ENCODE peak calls at places on chromosomes 7 and 10, in ten cellular contexts. One of them, this sample, is unnamed.

GRCh38 chr7:8831386-8831785 is 398.0 kb downstream of the NXPH1 start:
- DNase-seq in upper lobe of right lung: no peak
- DNase-seq in GM13977: no peak
- DNase-seq in H9: no peak
- DNase-seq in endothelial cell of umbilical vein: no peak
- DNase-seq in endodermal cell: no peak
- DNase-seq in BE2C: no peak
- DNase-seq in MCF 10A: peak; percentile 2
- DNase-seq in dorsolateral prefrontal cortex: no peak
- DNase-seq in heart left ventricle: no peak
- DNase-seq in this sample: no peak

GRCh38 chr7:102425639-102426267 is 7.6 kb upstream of the ORAI2 start:
- DNase-seq in upper lobe of right lung: peak; percentile 87
- DNase-seq in GM13977: peak; percentile 88
- DNase-seq in H9: peak; percentile 54
- DNase-seq in endothelial cell of umbilical vein: no peak
- DNase-seq in endodermal cell: peak; percentile 59
- DNase-seq in BE2C: no peak
- DNase-seq in MCF 10A: no peak
- DNase-seq in dorsolateral prefrontal cortex: no peak
- DNase-seq in heart left ventricle: peak; percentile 86
- DNase-seq in this sample: peak; percentile 87

GRCh38 chr10:94088926-94089381 is 95.2 kb downstream of the PLCE1 start:
- DNase-seq in upper lobe of right lung: no peak
- DNase-seq in GM13977: no peak
- DNase-seq in H9: no peak
- DNase-seq in endothelial cell of umbilical vein: no peak
- DNase-seq in endodermal cell: no peak
- DNase-seq in BE2C: no peak
- DNase-seq in MCF 10A: peak; percentile 47
- DNase-seq in dorsolateral prefrontal cortex: no peak
- DNase-seq in heart left ventricle: no peak
- DNase-seq in this sample: no peak

GRCh38 chr10:97280783-97281182 is 11.7 kb downstream of the ARHGAP19 start:
- DNase-seq in upper lobe of right lung: no peak
- DNase-seq in GM13977: no peak
- DNase-seq in H9: no peak
- DNase-seq in endothelial cell of umbilical vein: no peak
- DNase-seq in endodermal cell: no peak
- DNase-seq in BE2C: no peak
- DNase-seq in MCF 10A: no peak
- DNase-seq in dorsolateral prefrontal cortex: no peak
- DNase-seq in heart left ventricle: no peak
- DNase-seq in this sample: no peak

GRCh38 chr7:156080046-156080445 is 267.8 kb upstream of the SHH start:
- DNase-seq in upper lobe of right lung: peak; percentile 27
- DNase-seq in GM13977: no peak
- DNase-seq in H9: no peak
- DNase-seq in endothelial cell of umbilical vein: no peak
- DNase-seq in endodermal cell: no peak
- DNase-seq in BE2C: no peak
- DNase-seq in MCF 10A: no peak
- DNase-seq in dorsolateral prefrontal cortex: no peak
- DNase-seq in heart left ventricle: no peak
- DNase-seq in this sample: no peak

GRCh38 chr7:35736725-35737124 is 41.8 kb upstream of the HERPUD2 start:
- DNase-seq in upper lobe of right lung: no peak
- DNase-seq in GM13977: no peak
- DNase-seq in H9: no peak
- DNase-seq in endothelial cell of umbilical vein: no peak
- DNase-seq in endodermal cell: no peak
- DNase-seq in BE2C: no peak
- DNase-seq in MCF 10A: peak; percentile 75
- DNase-seq in dorsolateral prefrontal cortex: no peak
- DNase-seq in heart left ventricle: no peak
- DNase-seq in this sample: no peak

GRCh38 chr7:151598045-151598444 is 78.3 kb upstream of the RHEB start:
- DNase-seq in upper lobe of right lung: no peak
- DNase-seq in GM13977: no peak
- DNase-seq in H9: no peak
- DNase-seq in endothelial cell of umbilical vein: no peak
- DNase-seq in endodermal cell: no peak
- DNase-seq in BE2C: no peak
- DNase-seq in MCF 10A: peak; percentile 37
- DNase-seq in dorsolateral prefrontal cortex: no peak
- DNase-seq in heart left ventricle: no peak
- DNase-seq in this sample: no peak

GRCh38 chr10:124696446-124697392 is 47.5 kb downstream of the FAM53B start:
- DNase-seq in upper lobe of right lung: peak; percentile 52
- DNase-seq in GM13977: peak; percentile 84
- DNase-seq in H9: no peak
- DNase-seq in endothelial cell of umbilical vein: no peak
- DNase-seq in endodermal cell: no peak
- DNase-seq in BE2C: no peak
- DNase-seq in MCF 10A: no peak
- DNase-seq in dorsolateral prefrontal cortex: no peak
- DNase-seq in heart left ventricle: no peak
- DNase-seq in this sample: peak; percentile 83

GRCh38 chr7:129561677-129562424 is 49.7 kb upstream of the NRF1 start:
- DNase-seq in upper lobe of right lung: no peak
- DNase-seq in GM13977: no peak
- DNase-seq in H9: peak; percentile 50
- DNase-seq in endothelial cell of umbilical vein: no peak
- DNase-seq in endodermal cell: peak; percentile 75
- DNase-seq in BE2C: no peak
- DNase-seq in MCF 10A: no peak
- DNase-seq in dorsolateral prefrontal cortex: no peak
- DNase-seq in heart left ventricle: no peak
- DNase-seq in this sample: no peak

GRCh38 chr10:30759423-30759822 is 129.9 kb upstream of the LYZL2 start:
- DNase-seq in upper lobe of right lung: no peak
- DNase-seq in GM13977: no peak
- DNase-seq in H9: no peak
- DNase-seq in endothelial cell of umbilical vein: peak; percentile 49
- DNase-seq in endodermal cell: no peak
- DNase-seq in BE2C: no peak
- DNase-seq in MCF 10A: no peak
- DNase-seq in dorsolateral prefrontal cortex: no peak
- DNase-seq in heart left ventricle: no peak
- DNase-seq in this sample: no peak

GRCh38 chr10:5814110-5815107 is 1.2 kb upstream of the GDI2 start:
- DNase-seq in upper lobe of right lung: no peak
- DNase-seq in GM13977: no peak
- DNase-seq in H9: no peak
- DNase-seq in endothelial cell of umbilical vein: no peak
- DNase-seq in endodermal cell: no peak
- DNase-seq in BE2C: no peak
- DNase-seq in MCF 10A: peak; percentile 29
- DNase-seq in dorsolateral prefrontal cortex: no peak
- DNase-seq in heart left ventricle: no peak
- DNase-seq in this sample: no peak

GRCh38 chr10:8060010-8060703 is 5.7 kb downstream of the GATA3 start:
- DNase-seq in upper lobe of right lung: no peak
- DNase-seq in GM13977: peak; percentile 64
- DNase-seq in H9: peak; percentile 33
- DNase-seq in endothelial cell of umbilical vein: peak; percentile 78
- DNase-seq in endodermal cell: no peak
- DNase-seq in BE2C: peak; percentile 71
- DNase-seq in MCF 10A: peak; percentile 25
- DNase-seq in dorsolateral prefrontal cortex: no peak
- DNase-seq in heart left ventricle: no peak
- DNase-seq in this sample: no peak

GRCh38 chr7:30973791-30974604 is 10.2 kb downstream of the GHRHR start:
- DNase-seq in upper lobe of right lung: peak; percentile 64
- DNase-seq in GM13977: no peak
- DNase-seq in H9: no peak
- DNase-seq in endothelial cell of umbilical vein: no peak
- DNase-seq in endodermal cell: no peak
- DNase-seq in BE2C: no peak
- DNase-seq in MCF 10A: no peak
- DNase-seq in dorsolateral prefrontal cortex: no peak
- DNase-seq in heart left ventricle: no peak
- DNase-seq in this sample: no peak

GRCh38 chr7:2601065-2601464 is 30.7 kb upstream of the TTYH3 start:
- DNase-seq in upper lobe of right lung: no peak
- DNase-seq in GM13977: no peak
- DNase-seq in H9: no peak
- DNase-seq in endothelial cell of umbilical vein: no peak
- DNase-seq in endodermal cell: peak; percentile 80
- DNase-seq in BE2C: no peak
- DNase-seq in MCF 10A: no peak
- DNase-seq in dorsolateral prefrontal cortex: no peak
- DNase-seq in heart left ventricle: no peak
- DNase-seq in this sample: no peak

GRCh38 chr10:119371704-119372663 is 164.6 kb downstream of the GRK5 start:
- DNase-seq in upper lobe of right lung: peak; percentile 56
- DNase-seq in GM13977: peak; percentile 75
- DNase-seq in H9: no peak
- DNase-seq in endothelial cell of umbilical vein: peak; percentile 6
- DNase-seq in endodermal cell: no peak
- DNase-seq in BE2C: no peak
- DNase-seq in MCF 10A: peak; percentile 5
- DNase-seq in dorsolateral prefrontal cortex: no peak
- DNase-seq in heart left ventricle: no peak
- DNase-seq in this sample: no peak

GRCh38 chr7:29987821-29988317 is 1.7 kb downstream of the SCRN1 start:
- DNase-seq in upper lobe of right lung: no peak
- DNase-seq in GM13977: peak; percentile 31
- DNase-seq in H9: no peak
- DNase-seq in endothelial cell of umbilical vein: peak; percentile 71
- DNase-seq in endodermal cell: peak; percentile 64
- DNase-seq in BE2C: no peak
- DNase-seq in MCF 10A: peak; percentile 70
- DNase-seq in dorsolateral prefrontal cortex: no peak
- DNase-seq in heart left ventricle: no peak
- DNase-seq in this sample: peak; percentile 21

GRCh38 chr10:46545861-46546590 is 10.4 kb downstream of the GPRIN2 start:
- DNase-seq in upper lobe of right lung: peak; percentile 62
- DNase-seq in GM13977: no peak
- DNase-seq in H9: peak; percentile 24
- DNase-seq in endothelial cell of umbilical vein: no peak
- DNase-seq in endodermal cell: peak; percentile 38
- DNase-seq in BE2C: peak; percentile 13
- DNase-seq in MCF 10A: no peak
- DNase-seq in dorsolateral prefrontal cortex: no peak
- DNase-seq in heart left ventricle: peak; percentile 50
- DNase-seq in this sample: no peak

GRCh38 chr7:851204-851603 is 18.9 kb downstream of the SUN1 start:
- DNase-seq in upper lobe of right lung: no peak
- DNase-seq in GM13977: no peak
- DNase-seq in H9: no peak
- DNase-seq in endothelial cell of umbilical vein: no peak
- DNase-seq in endodermal cell: no peak
- DNase-seq in BE2C: no peak
- DNase-seq in MCF 10A: no peak
- DNase-seq in dorsolateral prefrontal cortex: no peak
- DNase-seq in heart left ventricle: peak; percentile 58
- DNase-seq in this sample: no peak

GRCh38 chr7:129209067-129209926 is 15.5 kb upstream of the AHCYL2 start:
- DNase-seq in upper lobe of right lung: no peak
- DNase-seq in GM13977: no peak
- DNase-seq in H9: no peak
- DNase-seq in endothelial cell of umbilical vein: no peak
- DNase-seq in endodermal cell: no peak
- DNase-seq in BE2C: no peak
- DNase-seq in MCF 10A: no peak
- DNase-seq in dorsolateral prefrontal cortex: no peak
- DNase-seq in heart left ventricle: no peak
- DNase-seq in this sample: no peak

GRCh38 chr10:113746188-113746950 is 5.1 kb upstream of the PLEKHS1 start:
- DNase-seq in upper lobe of right lung: no peak
- DNase-seq in GM13977: no peak
- DNase-seq in H9: no peak
- DNase-seq in endothelial cell of umbilical vein: no peak
- DNase-seq in endodermal cell: no peak
- DNase-seq in BE2C: no peak
- DNase-seq in MCF 10A: no peak
- DNase-seq in dorsolateral prefrontal cortex: no peak
- DNase-seq in heart left ventricle: no peak
- DNase-seq in this sample: no peak

GRCh38 chr10:49112851-49113250 is 2.5 kb downstream of the VSTM4 start:
- DNase-seq in upper lobe of right lung: no peak
- DNase-seq in GM13977: no peak
- DNase-seq in H9: no peak
- DNase-seq in endothelial cell of umbilical vein: no peak
- DNase-seq in endodermal cell: no peak
- DNase-seq in BE2C: no peak
- DNase-seq in MCF 10A: no peak
- DNase-seq in dorsolateral prefrontal cortex: no peak
- DNase-seq in heart left ventricle: peak; percentile 16
- DNase-seq in this sample: no peak

GRCh38 chr7:53101026-53101425 is 65.6 kb downstream of the POM121L12 start:
- DNase-seq in upper lobe of right lung: no peak
- DNase-seq in GM13977: no peak
- DNase-seq in H9: no peak
- DNase-seq in endothelial cell of umbilical vein: no peak
- DNase-seq in endodermal cell: no peak
- DNase-seq in BE2C: no peak
- DNase-seq in MCF 10A: peak; percentile 3
- DNase-seq in dorsolateral prefrontal cortex: no peak
- DNase-seq in heart left ventricle: no peak
- DNase-seq in this sample: no peak
- TF ChIP-seq CTCF in upper lobe of right lung: no peak
- TF ChIP-seq CTCF in GM13977: no peak
- TF ChIP-seq CTCF in H9: no peak
- TF ChIP-seq CTCF in endothelial cell of umbilical vein: no peak
- TF ChIP-seq CTCF in endodermal cell: no peak
- TF ChIP-seq CTCF in BE2C: no peak
- TF ChIP-seq CTCF in MCF 10A: no peak
- TF ChIP-seq CTCF in dorsolateral prefrontal cortex: no peak
- TF ChIP-seq CTCF in heart left ventricle: no peak
- TF ChIP-seq CTCF in this sample: no peak

GRCh38 chr10:60114765-60115586 is 208.6 kb upstream of the CCDC6 start:
- DNase-seq in upper lobe of right lung: no peak
- DNase-seq in GM13977: peak; percentile 28
- DNase-seq in H9: peak; percentile 33
- DNase-seq in endothelial cell of umbilical vein: peak; percentile 69
- DNase-seq in endodermal cell: peak; percentile 60
- DNase-seq in BE2C: peak; percentile 15
- DNase-seq in MCF 10A: peak; percentile 70
- DNase-seq in dorsolateral prefrontal cortex: no peak
- DNase-seq in heart left ventricle: no peak
- DNase-seq in this sample: peak; percentile 32
- TF ChIP-seq CTCF in upper lobe of right lung: peak; percentile 48
- TF ChIP-seq CTCF in GM13977: peak; percentile 53
- TF ChIP-seq CTCF in H9: peak; percentile 74
- TF ChIP-seq CTCF in endothelial cell of umbilical vein: peak; percentile 49
- TF ChIP-seq CTCF in endodermal cell: peak; percentile 79
- TF ChIP-seq CTCF in BE2C: peak; percentile 73
- TF ChIP-seq CTCF in MCF 10A: peak; percentile 57
- TF ChIP-seq CTCF in dorsolateral prefrontal cortex: peak; percentile 34
- TF ChIP-seq CTCF in heart left ventricle: peak; percentile 47
- TF ChIP-seq CTCF in this sample: peak; percentile 35

GRCh38 chr7:22453159-22453558 is 46.8 kb downstream of the STEAP1B start:
- DNase-seq in upper lobe of right lung: no peak
- DNase-seq in GM13977: no peak
- DNase-seq in H9: no peak
- DNase-seq in endothelial cell of umbilical vein: no peak
- DNase-seq in endodermal cell: no peak
- DNase-seq in BE2C: no peak
- DNase-seq in MCF 10A: no peak
- DNase-seq in dorsolateral prefrontal cortex: no peak
- DNase-seq in heart left ventricle: no peak
- DNase-seq in this sample: no peak
- TF ChIP-seq CTCF in upper lobe of right lung: no peak
- TF ChIP-seq CTCF in GM13977: no peak
- TF ChIP-seq CTCF in H9: no peak
- TF ChIP-seq CTCF in endothelial cell of umbilical vein: no peak
- TF ChIP-seq CTCF in endodermal cell: no peak
- TF ChIP-seq CTCF in BE2C: no peak
- TF ChIP-seq CTCF in MCF 10A: no peak
- TF ChIP-seq CTCF in dorsolateral prefrontal cortex: no peak
- TF ChIP-seq CTCF in heart left ventricle: no peak
- TF ChIP-seq CTCF in this sample: no peak

GRCh38 chr7:44999245-45000095 is 531 bp upstream of the CCM2 start:
- DNase-seq in upper lobe of right lung: peak; percentile 100
- DNase-seq in GM13977: peak; percentile 96
- DNase-seq in H9: peak; percentile 99
- DNase-seq in endothelial cell of umbilical vein: peak; percentile 100
- DNase-seq in endodermal cell: peak; percentile 100
- DNase-seq in BE2C: peak; percentile 100
- DNase-seq in MCF 10A: peak; percentile 99
- DNase-seq in dorsolateral prefrontal cortex: peak; percentile 99
- DNase-seq in heart left ventricle: peak; percentile 100
- DNase-seq in this sample: peak; percentile 94
- TF ChIP-seq CTCF in upper lobe of right lung: peak; percentile 18
- TF ChIP-seq CTCF in GM13977: no peak
- TF ChIP-seq CTCF in H9: peak; percentile 29
- TF ChIP-seq CTCF in endothelial cell of umbilical vein: no peak
- TF ChIP-seq CTCF in endodermal cell: peak; percentile 24
- TF ChIP-seq CTCF in BE2C: no peak
- TF ChIP-seq CTCF in MCF 10A: no peak
- TF ChIP-seq CTCF in dorsolateral prefrontal cortex: no peak
- TF ChIP-seq CTCF in heart left ventricle: peak; percentile 21
- TF ChIP-seq CTCF in this sample: no peak